ENCODE peak calls at places on chromosomes 11 and 22, in four cellular contexts. P is heart left ventricle, B is prostate gland, E is ovary. W is an unnamed sample.

GRCh38 chr11:12167098-12167999 is 57.0 kb downstream of the MICAL2 start:
- DNase-seq in P (no peak), B (no peak), E (no peak), W (peak)

GRCh38 chr11:105829084-105829483 is 193.0 kb downstream of the MSANTD4 start:
- DNase-seq in P (no peak), B (no peak), E (no peak), W (no peak)

GRCh38 chr11:95831198-95831883 is 41.0 kb downstream of the CEP57 start:
- DNase-seq in P (no peak), B (no peak), E (no peak), W (peak)

GRCh38 chr11:95082576-95083001 is 7.1 kb upstream of the ENDOD1 start:
- DNase-seq in E (no peak), B (no peak), P (no peak), W (no peak)

GRCh38 chr11:3135491-3136440 is 29.3 kb downstream of the OSBPL5 start:
- DNase-seq in E (no peak), P (peak), B (no peak), W (no peak)

GRCh38 chr11:87013852-87014251 is 23.9 kb upstream of the TMEM135 start:
- DNase-seq in E (no peak), B (no peak), P (no peak), W (no peak)

GRCh38 chr11:114060402-114061052 is 1.0 kb downstream of the ZBTB16 start:
- DNase-seq in P (peak), E (peak), B (no peak), W (no peak)

GRCh38 chr22:44705022-44705297 is 3.0 kb downstream of the PRR5 start:
- DNase-seq in P (no peak), B (no peak), E (no peak), W (no peak)

GRCh38 chr22:24190566-24191208 is 9.4 kb downstream of the SUSD2 start:
- DNase-seq in B (no peak), P (no peak), E (no peak), W (no peak)

GRCh38 chr11:94198718-94199117 is 70.1 kb downstream of the PANX1 start:
- DNase-seq in B (no peak), P (no peak), E (no peak), W (no peak)

GRCh38 chr22:24496661-24497060 is 1.5 kb downstream of the UPB1 start:
- DNase-seq in B (no peak), P (no peak), E (no peak), W (no peak)

GRCh38 chr11:96257972-96258951 is 84.7 kb downstream of the MAML2 start:
- DNase-seq in P (no peak), E (no peak), B (no peak), W (peak)

GRCh38 chr22:22106855-22107254 is 124.3 kb upstream of the TOP3B start:
- DNase-seq in P (no peak), E (no peak), B (no peak), W (no peak)

GRCh38 chr22:35524966-35525686 is 15.5 kb upstream of the RASD2 start:
- DNase-seq in B (no peak), P (no peak), E (no peak), W (peak)

GRCh38 chr11:123545726-123546125 is 108.7 kb downstream of the SCN3B start:
- DNase-seq in B (no peak), P (no peak), E (no peak), W (peak)

GRCh38 chr11:103537904-103538502 is 428.8 kb downstream of the DYNC2H1 start:
- DNase-seq in B (no peak), P (no peak), E (no peak), W (peak)

GRCh38 chr22:48957311-48957986 is 870.2 kb downstream of the BRD1 start:
- DNase-seq in E (no peak), P (no peak), B (peak), W (no peak)

GRCh38 chr11:12288934-12289666 is 88.3 kb upstream of the PARVA start:
- DNase-seq in P (no peak), E (no peak), B (peak), W (no peak)

GRCh38 chr11:36345084-36345511 is 49.0 kb downstream of the PRR5L start:
- DNase-seq in P (no peak), B (no peak), E (no peak), W (no peak)

GRCh38 chr11:267491-267994 is 10.7 kb upstream of the NLRP6 start:
- DNase-seq in B (peak), E (no peak), P (peak), W (peak)

GRCh38 chr11:17267576-17267975 is 9.0 kb upstream of the NUCB2 start:
- DNase-seq in B (no peak), E (no peak), P (no peak), W (peak)

GRCh38 chr11:103624708-103625623 is 411.5 kb upstream of the DDI1 start:
- DNase-seq in B (no peak), E (no peak), P (no peak), W (peak)

GRCh38 chr11:13850256-13851010 is 112.1 kb upstream of the SPON1 start:
- DNase-seq in E (no peak), B (no peak), P (no peak), W (no peak)

GRCh38 chr11:40354121-40354520 is 1105.3 kb downstream of the LRRC4C start:
- DNase-seq in B (no peak), E (no peak), P (no peak), W (no peak)

GRCh38 chr11:65609711-65610110 is 4.3 kb downstream of the MAP3K11 start:
- DNase-seq in P (no peak), B (no peak), E (no peak), W (no peak)
- H3K4me3 ChIP-seq in P (peak), B (no peak), E (no peak), W (no peak)

GRCh38 chr11:76783294-76783900 is at the start of gene TSKU:
- DNase-seq in P (no peak), B (no peak), E (peak), W (no peak)

GRCh38 chr11:76781861-76782500 is 1.2 kb upstream of the TSKU start:
- DNase-seq in B (peak), E (no peak), P (no peak), W (no peak)

GRCh38 chr11:76778874-76779273 is 4.3 kb upstream of the TSKU start:
- DNase-seq in E (no peak), B (no peak), P (no peak), W (peak)

GRCh38 chr11:76782526-76783293 is 446 bp upstream of the TSKU start:
- DNase-seq in P (peak), E (peak), B (peak), W (peak)

GRCh38 chr11:76781046-76781801 is 1.9 kb upstream of the TSKU start:
- DNase-seq in E (no peak), B (no peak), P (no peak), W (peak)
- H3K4me3 ChIP-seq in E (no peak), B (no peak), P (no peak), W (no peak)

GRCh38 chr22:33985506-33985905 is 65.2 kb upstream of the LARGE1 start:
- DNase-seq in P (no peak), E (no peak), B (no peak), W (no peak)

GRCh38 chr22:33984211-33984610 is 63.9 kb upstream of the LARGE1 start:
- DNase-seq in P (no peak), E (no peak), B (no peak), W (no peak)

GRCh38 chr22:33984741-33985287 is 64.5 kb upstream of the LARGE1 start:
- DNase-seq in B (no peak), E (no peak), P (no peak), W (no peak)

GRCh38 chr22:33986167-33986771 is 66.0 kb upstream of the LARGE1 start:
- DNase-seq in P (no peak), E (no peak), B (no peak), W (no peak)

DNA sequence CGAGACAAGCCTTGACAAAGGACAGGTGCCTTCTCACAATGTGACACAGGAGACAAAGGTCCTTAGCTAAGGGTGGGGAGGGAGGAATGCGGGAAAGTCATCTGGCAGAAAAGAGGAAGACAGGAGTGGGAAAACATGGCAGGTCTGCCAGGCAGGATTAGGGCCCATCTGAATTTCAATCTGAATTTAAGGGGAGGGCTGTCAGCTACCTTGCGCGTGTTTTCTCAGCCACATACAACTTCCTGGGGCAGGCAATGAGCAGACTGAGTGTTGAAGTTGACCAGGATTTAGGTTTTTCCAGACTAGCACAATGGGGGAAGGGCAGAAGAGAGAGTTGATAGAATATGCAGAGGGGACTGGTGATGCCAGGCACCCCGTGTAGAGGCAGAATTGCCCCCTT is 66.7 kb upstream of the LARGE1 start:
- DNase-seq in P (no peak), E (no peak), B (no peak), W (no peak)
- H3K4me3 ChIP-seq in P (no peak), E (no peak), B (no peak), W (no peak)

GRCh38 chr11:125218336-125218735 is 53.8 kb downstream of the PKNOX2 start:
- DNase-seq in B (no peak), E (no peak), P (no peak), W (no peak)
- H3K4me3 ChIP-seq in B (no peak), E (no peak), P (no peak), W (no peak)

GRCh38 chr11:46361283-46362145 is 14.3 kb downstream of the DGKZ start:
- DNase-seq in B (no peak), E (no peak), P (peak), W (peak)
- H3K4me3 ChIP-seq in B (peak), E (no peak), P (peak), W (no peak)

DNA sequence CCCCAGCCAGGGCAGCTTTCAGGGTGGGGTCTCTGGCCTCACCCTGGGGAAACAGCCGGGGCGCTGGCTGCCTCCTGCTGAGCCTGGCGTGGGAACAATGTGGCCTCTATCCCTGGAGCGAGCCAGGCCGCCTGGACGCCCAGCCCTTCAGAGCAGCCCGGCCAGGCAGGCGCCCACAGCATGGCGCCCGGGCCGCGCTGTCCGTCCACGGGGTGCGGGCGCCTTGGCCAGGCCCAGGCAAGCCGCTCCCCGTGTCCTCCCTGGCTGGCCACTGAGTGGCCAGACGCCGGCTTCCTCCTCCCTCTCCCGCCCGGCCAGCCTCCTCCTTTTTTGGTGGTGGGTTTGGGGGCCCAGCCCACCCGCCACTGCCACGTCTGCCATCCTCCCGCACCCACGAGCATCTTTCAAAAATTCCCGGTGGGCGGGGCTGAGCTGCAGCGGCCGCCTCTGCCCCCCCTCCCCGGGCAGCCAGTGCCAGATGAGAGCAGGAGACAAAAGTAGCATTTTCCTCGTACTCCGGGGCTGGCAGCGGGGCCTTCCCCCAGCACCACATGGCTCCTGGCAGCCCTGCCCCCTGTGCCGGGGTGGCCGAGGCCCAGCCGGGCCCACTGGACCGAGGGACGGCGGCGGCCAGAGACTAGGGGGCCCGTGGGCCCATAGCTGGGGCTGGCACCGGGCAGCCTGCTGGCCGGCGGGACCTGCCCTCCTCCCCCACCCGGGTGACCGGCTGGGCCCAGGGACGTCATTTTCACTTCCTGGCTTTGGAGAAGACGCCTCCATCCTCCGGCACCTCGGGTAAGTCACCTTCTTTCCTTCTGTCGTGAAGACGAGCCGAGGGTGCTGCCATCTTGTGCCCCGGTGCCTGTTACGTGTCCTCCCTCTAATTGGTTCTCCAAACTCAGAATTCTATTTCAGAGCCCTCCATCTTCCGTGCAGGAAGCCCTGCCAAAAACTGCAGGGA is 70.2 kb upstream of the PPARA start:
- DNase-seq in B (peak), E (peak), P (peak), W (peak)
- H3K4me3 ChIP-seq in B (peak), E (peak), P (peak), W (peak)

W was measured in AG10803.